ENCODE peak calls at places on chromosomes 4 and X, in nine cellular contexts. One of them, this sample, is unnamed.

GRCh38 chr4:122921971-122922876 is at the start of gene NUDT6:
- DNase-seq in colonic mucosa: peak; percentile 78
- DNase-seq in astrocyte of the spinal cord: peak; percentile 73
- DNase-seq in substantia nigra: peak; percentile 51
- DNase-seq in HFF-Myc: no peak
- DNase-seq in activated naive CD4-positive, alpha-beta T cell: peak; percentile 6
- DNase-seq in right cardiac atrium: peak; percentile 87
- DNase-seq in RPMI7951: peak; percentile 77
- DNase-seq in pons: peak; percentile 73
- DNase-seq in this sample: peak; percentile 74

GRCh38 chr4:74097631-74098550 is 1.1 kb downstream of the CXCL2 start:
- DNase-seq in colonic mucosa: peak; percentile 59
- DNase-seq in astrocyte of the spinal cord: no peak
- DNase-seq in substantia nigra: no peak
- DNase-seq in HFF-Myc: no peak
- DNase-seq in activated naive CD4-positive, alpha-beta T cell: no peak
- DNase-seq in right cardiac atrium: no peak
- DNase-seq in RPMI7951: no peak
- DNase-seq in pons: no peak
- DNase-seq in this sample: no peak

GRCh38 chrX:68396953-68397352 is 36.3 kb downstream of the OPHN1 start:
- DNase-seq in colonic mucosa: no peak
- DNase-seq in astrocyte of the spinal cord: no peak
- DNase-seq in substantia nigra: no peak
- DNase-seq in HFF-Myc: no peak
- DNase-seq in activated naive CD4-positive, alpha-beta T cell: no peak
- DNase-seq in right cardiac atrium: peak; percentile 55
- DNase-seq in RPMI7951: peak; percentile 12
- DNase-seq in pons: no peak
- DNase-seq in this sample: no peak

GRCh38 chr4:83252782-83253405 is 31.7 kb downstream of the COQ2 start:
- DNase-seq in colonic mucosa: peak; percentile 93
- DNase-seq in astrocyte of the spinal cord: peak; percentile 59
- DNase-seq in substantia nigra: peak; percentile 38
- DNase-seq in HFF-Myc: no peak
- DNase-seq in activated naive CD4-positive, alpha-beta T cell: peak; percentile 4
- DNase-seq in right cardiac atrium: peak; percentile 69
- DNase-seq in RPMI7951: peak; percentile 46
- DNase-seq in pons: peak; percentile 66
- DNase-seq in this sample: peak; percentile 85

GRCh38 chrX:153442463-153442862 is 3.4 kb downstream of the TREX2 start:
- DNase-seq in colonic mucosa: no peak
- DNase-seq in astrocyte of the spinal cord: no peak
- DNase-seq in substantia nigra: no peak
- DNase-seq in HFF-Myc: no peak
- DNase-seq in activated naive CD4-positive, alpha-beta T cell: no peak
- DNase-seq in right cardiac atrium: no peak
- DNase-seq in RPMI7951: no peak
- DNase-seq in pons: no peak
- DNase-seq in this sample: no peak

GRCh38 chr4:183971938-183972490 is 66.9 kb downstream of the STOX2 start:
- DNase-seq in colonic mucosa: no peak
- DNase-seq in astrocyte of the spinal cord: peak; percentile 9
- DNase-seq in substantia nigra: peak; percentile 13
- DNase-seq in HFF-Myc: no peak
- DNase-seq in activated naive CD4-positive, alpha-beta T cell: no peak
- DNase-seq in right cardiac atrium: peak; percentile 69
- DNase-seq in RPMI7951: no peak
- DNase-seq in pons: peak; percentile 44
- DNase-seq in this sample: peak; percentile 42

GRCh38 chr4:52837716-52838558 is 24.2 kb upstream of the RASL11B start:
- DNase-seq in colonic mucosa: no peak
- DNase-seq in astrocyte of the spinal cord: peak; percentile 76
- DNase-seq in substantia nigra: no peak
- DNase-seq in HFF-Myc: no peak
- DNase-seq in activated naive CD4-positive, alpha-beta T cell: no peak
- DNase-seq in right cardiac atrium: no peak
- DNase-seq in RPMI7951: peak; percentile 90
- DNase-seq in pons: peak; percentile 68
- DNase-seq in this sample: no peak

GRCh38 chrX:151970661-151971060 is 3.8 kb downstream of the GABRE start:
- DNase-seq in colonic mucosa: peak; percentile 32
- DNase-seq in astrocyte of the spinal cord: peak; percentile 91
- DNase-seq in substantia nigra: no peak
- DNase-seq in HFF-Myc: peak; percentile 60
- DNase-seq in activated naive CD4-positive, alpha-beta T cell: no peak
- DNase-seq in right cardiac atrium: peak; percentile 90
- DNase-seq in RPMI7951: peak; percentile 91
- DNase-seq in pons: no peak
- DNase-seq in this sample: peak; percentile 13

GRCh38 chrX:136850441-136851175 is 29.9 kb downstream of the RBMX start:
- DNase-seq in colonic mucosa: no peak
- DNase-seq in astrocyte of the spinal cord: no peak
- DNase-seq in substantia nigra: no peak
- DNase-seq in HFF-Myc: no peak
- DNase-seq in activated naive CD4-positive, alpha-beta T cell: no peak
- DNase-seq in right cardiac atrium: peak; percentile 36
- DNase-seq in RPMI7951: no peak
- DNase-seq in pons: peak; percentile 9
- DNase-seq in this sample: no peak

GRCh38 chrX:33735182-33735581 is 396.9 kb downstream of the FAM47A start:
- DNase-seq in colonic mucosa: no peak
- DNase-seq in astrocyte of the spinal cord: no peak
- DNase-seq in substantia nigra: no peak
- DNase-seq in HFF-Myc: no peak
- DNase-seq in activated naive CD4-positive, alpha-beta T cell: no peak
- DNase-seq in right cardiac atrium: no peak
- DNase-seq in RPMI7951: no peak
- DNase-seq in pons: no peak
- DNase-seq in this sample: no peak

GRCh38 chr4:24915121-24915922 is 2.5 kb upstream of the CCDC149 start:
- DNase-seq in colonic mucosa: no peak
- DNase-seq in astrocyte of the spinal cord: no peak
- DNase-seq in substantia nigra: no peak
- DNase-seq in HFF-Myc: no peak
- DNase-seq in activated naive CD4-positive, alpha-beta T cell: no peak
- DNase-seq in right cardiac atrium: no peak
- DNase-seq in RPMI7951: no peak
- DNase-seq in pons: no peak
- DNase-seq in this sample: no peak

GRCh38 chrX:111634823-111635410 is 46.1 kb upstream of the ALG13 start:
- DNase-seq in colonic mucosa: no peak
- DNase-seq in astrocyte of the spinal cord: no peak
- DNase-seq in substantia nigra: no peak
- DNase-seq in HFF-Myc: no peak
- DNase-seq in activated naive CD4-positive, alpha-beta T cell: no peak
- DNase-seq in right cardiac atrium: no peak
- DNase-seq in RPMI7951: no peak
- DNase-seq in pons: no peak
- DNase-seq in this sample: no peak

GRCh38 chrX:10326578-10326977 is 169.8 kb downstream of the CLCN4 start:
- DNase-seq in colonic mucosa: no peak
- DNase-seq in astrocyte of the spinal cord: no peak
- DNase-seq in substantia nigra: no peak
- DNase-seq in HFF-Myc: peak; percentile 14
- DNase-seq in activated naive CD4-positive, alpha-beta T cell: no peak
- DNase-seq in right cardiac atrium: peak; percentile 37
- DNase-seq in RPMI7951: peak; percentile 55
- DNase-seq in pons: peak; percentile 25
- DNase-seq in this sample: no peak

GRCh38 chrX:65532016-65532415 is 2.6 kb downstream of the LAS1L start:
- DNase-seq in colonic mucosa: no peak
- DNase-seq in astrocyte of the spinal cord: no peak
- DNase-seq in substantia nigra: no peak
- DNase-seq in HFF-Myc: no peak
- DNase-seq in activated naive CD4-positive, alpha-beta T cell: no peak
- DNase-seq in right cardiac atrium: no peak
- DNase-seq in RPMI7951: peak; percentile 3
- DNase-seq in pons: no peak
- DNase-seq in this sample: no peak

GRCh38 chr4:37602454-37603069 is 83.6 kb downstream of the RELL1 start:
- DNase-seq in colonic mucosa: no peak
- DNase-seq in astrocyte of the spinal cord: no peak
- DNase-seq in substantia nigra: no peak
- DNase-seq in HFF-Myc: no peak
- DNase-seq in activated naive CD4-positive, alpha-beta T cell: no peak
- DNase-seq in right cardiac atrium: no peak
- DNase-seq in RPMI7951: no peak
- DNase-seq in pons: no peak
- DNase-seq in this sample: no peak

GRCh38 chrX:118315529-118315928 is 30.4 kb upstream of the WDR44 start:
- DNase-seq in colonic mucosa: no peak
- DNase-seq in astrocyte of the spinal cord: no peak
- DNase-seq in substantia nigra: no peak
- DNase-seq in HFF-Myc: no peak
- DNase-seq in activated naive CD4-positive, alpha-beta T cell: no peak
- DNase-seq in right cardiac atrium: no peak
- DNase-seq in RPMI7951: no peak
- DNase-seq in pons: no peak
- DNase-seq in this sample: no peak

GRCh38 chr4:104444685-104445084 is 50.0 kb downstream of the CXXC4 start:
- DNase-seq in colonic mucosa: no peak
- DNase-seq in astrocyte of the spinal cord: no peak
- DNase-seq in substantia nigra: no peak
- DNase-seq in HFF-Myc: no peak
- DNase-seq in activated naive CD4-positive, alpha-beta T cell: no peak
- DNase-seq in right cardiac atrium: no peak
- DNase-seq in RPMI7951: no peak
- DNase-seq in pons: no peak
- DNase-seq in this sample: no peak

GRCh38 chrX:17846045-17846444 is 15.1 kb downstream of the RAI2 start:
- DNase-seq in colonic mucosa: no peak
- DNase-seq in astrocyte of the spinal cord: no peak
- DNase-seq in substantia nigra: no peak
- DNase-seq in HFF-Myc: no peak
- DNase-seq in activated naive CD4-positive, alpha-beta T cell: no peak
- DNase-seq in right cardiac atrium: no peak
- DNase-seq in RPMI7951: no peak
- DNase-seq in pons: no peak
- DNase-seq in this sample: no peak

This sample was measured in posterior cingulate gyrus.